ENCODE peak calls at places on chromosomes 7 and 10, in eight cellular contexts. L, B, O, Z, P, V, Q and J are unnamed samples. For H3K27me3, the result is how much of the 10 kb centered on the place peaks cover.

GRCh38 chr7:96833701-96834453 is 124.2 kb upstream of the SEM1 start:
- DNase-seq in L (peak), B (no peak), O (no peak), Z (no peak), P (no peak), V (no peak), Q (no peak), J (no peak)

GRCh38 chr7:79240413-79240812 is 213.1 kb downstream of the MAGI2 start:
- DNase-seq in L (no peak), B (no peak), O (no peak), Z (no peak), P (no peak), V (no peak), Q (no peak), J (no peak)

GRCh38 chr10:32985781-32986350 is 27.8 kb upstream of the ITGB1 start:
- DNase-seq in L (peak), B (no peak), O (no peak), Z (no peak), P (no peak), V (no peak), Q (no peak), J (no peak)

GRCh38 chr7:26140380-26140779 is 11.6 kb upstream of the NFE2L3 start:
- DNase-seq in L (no peak), B (no peak), O (no peak), Z (no peak), P (no peak), V (no peak), Q (no peak), J (no peak)

GRCh38 chr7:3446786-3447185 is 145.7 kb downstream of the SDK1 start:
- DNase-seq in L (no peak), B (no peak), O (no peak), Z (no peak), P (no peak), V (no peak), Q (no peak), J (no peak)

GRCh38 chr10:119001717-119002500 is 27.6 kb upstream of the NANOS1 start:
- DNase-seq in L (no peak), B (no peak), O (no peak), Z (no peak), P (no peak), V (no peak), Q (no peak), J (no peak)

GRCh38 chr10:115948415-115948814 is 324.6 kb downstream of the GFRA1 start:
- DNase-seq in L (no peak), B (no peak), O (no peak), Z (no peak), P (no peak), V (no peak), Q (no peak), J (no peak)

GRCh38 chr7:80412842-80413241 is 99.0 kb downstream of the GNAT3 start:
- DNase-seq in L (no peak), B (no peak), O (no peak), Z (no peak), P (no peak), V (no peak), Q (no peak), J (no peak)

GRCh38 chr7:67267914-67268313 is 271.3 kb downstream of the TYW1 start:
- DNase-seq in L (no peak), B (no peak), O (no peak), Z (peak), P (no peak), V (no peak), Q (no peak), J (no peak)

GRCh38 chr10:114232777-114233176 is 6.3 kb upstream of the VWA2 start:
- DNase-seq in L (no peak), B (no peak), O (no peak), Z (no peak), P (no peak), V (no peak), Q (no peak), J (no peak)

GRCh38 chr10:87956055-87956454 is 92.6 kb downstream of the PTEN start:
- DNase-seq in L (no peak), B (no peak), O (no peak), Z (no peak), P (no peak), V (no peak), Q (no peak), J (no peak)

GRCh38 chr7:108291791-108292440 is 161.8 kb upstream of the LAMB4 start:
- DNase-seq in L (no peak), B (no peak), O (no peak), Z (no peak), P (no peak), V (no peak), Q (peak), J (no peak)

GRCh38 chr10:118994321-118994720 is 35.2 kb upstream of the NANOS1 start:
- DNase-seq in L (no peak), B (no peak), O (no peak), Z (no peak), P (no peak), V (no peak), Q (no peak), J (no peak)

GRCh38 chr7:102432476-102433318 is 678 bp upstream of the ORAI2 start:
- DNase-seq in L (no peak), B (no peak), O (no peak), Z (peak), P (no peak), V (peak), Q (no peak), J (no peak)

GRCh38 chr10:129388435-129388834 is 78.6 kb upstream of the MGMT start:
- DNase-seq in L (no peak), B (no peak), O (no peak), Z (no peak), P (no peak), V (no peak), Q (no peak), J (no peak)

GRCh38 chr7:94276046-94276445 is 118.6 kb upstream of the COL1A2 start:
- DNase-seq in L (no peak), B (no peak), O (no peak), Z (no peak), P (no peak), V (no peak), Q (peak), J (no peak)

GRCh38 chr10:681670-682318 is 7.7 kb downstream of the DIP2C start:
- DNase-seq in L (peak), B (no peak), O (no peak), Z (no peak), P (no peak), V (no peak), Q (no peak), J (no peak)

GRCh38 chr7:136677456-136678365 is 190.7 kb upstream of the CHRM2 start:
- DNase-seq in L (no peak), B (no peak), O (no peak), Z (no peak), P (no peak), V (no peak), Q (peak), J (no peak)

GRCh38 chr7:69932034-69932628 is 333.9 kb downstream of the AUTS2 start:
- DNase-seq in L (no peak), B (no peak), O (no peak), Z (no peak), P (peak), V (no peak), Q (peak), J (peak)

GRCh38 chr7:2355079-2356008 is 717 bp downstream of the EIF3B start:
- DNase-seq in L (no peak), B (no peak), O (no peak), Z (no peak), P (no peak), V (peak), Q (no peak), J (peak)

GRCh38 chr7:151795168-151795754 is 81.7 kb downstream of the PRKAG2 start:
- DNase-seq in L (no peak), B (no peak), O (no peak), Z (no peak), P (no peak), V (no peak), Q (no peak), J (no peak)

GRCh38 chr10:4459531-4459930 is 366.5 kb upstream of the AKR1E2 start:
- DNase-seq in L (peak), B (no peak), O (no peak), Z (no peak), P (no peak), V (no peak), Q (no peak), J (peak)

GRCh38 chr10:97889461-97890265 is 40.0 kb downstream of the GOLGA7B start:
- DNase-seq in L (no peak), B (no peak), O (peak), Z (peak), P (no peak), V (no peak), Q (no peak), J (no peak)

GRCh38 chr7:81385370-81385769 is 384.5 kb downstream of the HGF start:
- DNase-seq in L (no peak), B (no peak), O (no peak), Z (no peak), P (no peak), V (no peak), Q (no peak), J (no peak)

GRCh38 chr7:22865607-22865970 is 42.9 kb upstream of the TOMM7 start:
- DNase-seq in L (no peak), B (no peak), O (no peak), Z (no peak), P (no peak), V (no peak), Q (no peak), J (no peak)

GRCh38 chr10:20492447-20492846 is 404.7 kb downstream of the NEBL start:
- DNase-seq in L (no peak), B (no peak), O (no peak), Z (no peak), P (no peak), V (no peak), Q (peak), J (peak)

GRCh38 chr7:17013204-17013603 is 131.4 kb upstream of the AGR3 start:
- DNase-seq in L (no peak), B (no peak), O (no peak), Z (no peak), P (no peak), V (no peak), Q (no peak), J (no peak)

GRCh38 chr7:28579571-28579970 is 167.3 kb downstream of the CREB5 start:
- DNase-seq in L (no peak), B (no peak), O (no peak), Z (no peak), P (no peak), V (no peak), Q (no peak), J (peak)

GRCh38 chr10:85859859-85860258 is 506.7 kb downstream of the GRID1 start:
- DNase-seq in L (no peak), B (no peak), O (no peak), Z (no peak), P (no peak), V (no peak), Q (no peak), J (no peak)

GRCh38 chr7:2873686-2874551 is 29.8 kb upstream of the GNA12 start:
- DNase-seq in L (no peak), B (no peak), O (peak), Z (peak), P (peak), V (no peak), Q (peak), J (peak)

GRCh38 chr7:27419581-27420177 is 177.1 kb downstream of the EVX1 start:
- DNase-seq in L (no peak), B (no peak), O (no peak), Z (no peak), P (no peak), V (no peak), Q (no peak), J (no peak)

GRCh38 chr7:17549406-17549805 is 251.0 kb downstream of the AHR start:
- DNase-seq in L (no peak), B (no peak), O (no peak), Z (no peak), P (no peak), V (no peak), Q (no peak), J (no peak)

GRCh38 chr7:30594055-30594539 is 581 bp upstream of the GARS1 start:
- DNase-seq in L (peak), B (no peak), O (no peak), Z (peak), P (no peak), V (peak), Q (peak), J (peak)

GRCh38 chr7:135353832-135354231 is 120.2 kb downstream of the STRA8 start:
- DNase-seq in L (no peak), B (no peak), O (no peak), Z (no peak), P (no peak), V (no peak), Q (no peak), J (no peak)

GRCh38 chr10:17181751-17182150 is 19.7 kb downstream of the TRDMT1 start:
- DNase-seq in L (no peak), B (no peak), O (no peak), Z (no peak), P (no peak), V (no peak), Q (peak), J (no peak)

GRCh38 chr10:125089486-125089885 is 70.9 kb downstream of the CTBP2 start:
- DNase-seq in L (no peak), B (no peak), O (no peak), Z (no peak), P (no peak), V (no peak), Q (no peak), J (no peak)

GRCh38 chr7:133051066-133051465 is 30.8 kb downstream of the CHCHD3 start:
- DNase-seq in L (no peak), B (no peak), O (no peak), Z (no peak), P (no peak), V (no peak), Q (peak), J (no peak)
- TF ChIP-seq CTCF in L (no peak), B (no peak), O (peak), Z (peak), P (peak), V (no peak), Q (peak), J (peak)

DNA sequence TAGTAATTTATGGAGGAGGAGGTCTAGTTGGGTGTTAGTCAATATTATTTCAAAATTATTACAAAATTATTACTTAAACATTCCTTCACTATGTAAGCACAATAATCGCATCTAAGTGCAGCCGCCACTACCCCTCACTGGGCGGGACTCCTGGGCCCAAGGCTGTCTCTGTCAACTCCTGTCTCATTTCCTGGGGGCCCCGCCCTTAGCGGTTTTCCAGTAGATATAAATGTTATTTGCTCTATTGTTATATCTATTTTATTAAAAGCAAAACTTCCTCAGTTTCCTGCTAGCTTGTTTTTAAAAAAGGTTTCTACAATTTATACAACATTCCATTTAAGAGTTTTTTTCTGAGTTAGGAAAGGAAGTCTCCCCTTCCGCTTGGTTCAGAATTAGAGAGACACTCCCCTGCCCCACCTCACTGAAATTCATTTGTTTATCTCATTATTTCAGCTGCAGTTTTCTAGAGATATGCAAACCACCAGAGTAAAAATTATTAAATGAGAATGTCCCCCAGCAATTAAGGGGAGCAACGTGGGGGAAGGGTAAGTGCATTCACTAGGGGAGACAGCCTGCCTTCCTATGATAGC is 82.7 kb downstream of the RAMP3 start:
- DNase-seq in L (no peak), B (no peak), O (no peak), Z (no peak), P (no peak), V (no peak), Q (no peak), J (no peak)
- H3K27me3 ChIP-seq in L (under half), B (under half), O (under half), Z (under half), P (under half), V (under half), Q (under half), J (under half)

DNA sequence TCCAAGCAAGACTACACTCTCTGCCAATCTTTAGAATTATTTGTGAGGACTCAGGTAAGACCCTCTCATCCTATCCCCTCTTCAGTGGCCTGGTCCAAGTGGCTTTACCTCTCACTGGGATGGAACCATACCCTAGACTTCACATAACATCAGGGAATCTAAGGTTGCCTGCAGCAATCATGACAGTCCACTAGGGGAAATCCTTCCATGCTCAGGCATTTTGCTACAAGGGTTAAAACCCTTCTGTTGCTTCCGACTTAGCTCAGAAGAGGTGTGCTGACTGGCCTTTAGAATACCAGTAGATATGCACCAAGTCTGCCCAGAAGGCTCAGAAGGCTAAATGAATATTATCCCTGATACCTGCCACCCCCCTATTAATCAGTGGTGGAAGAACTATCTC is 24.9 kb upstream of the NPS start:
- DNase-seq in L (no peak), B (no peak), O (peak), Z (no peak), P (no peak), V (no peak), Q (no peak), J (peak)
- TF ChIP-seq CTCF in L (no peak), B (no peak), O (peak), Z (peak), P (peak), V (peak), Q (no peak), J (no peak)

DNA sequence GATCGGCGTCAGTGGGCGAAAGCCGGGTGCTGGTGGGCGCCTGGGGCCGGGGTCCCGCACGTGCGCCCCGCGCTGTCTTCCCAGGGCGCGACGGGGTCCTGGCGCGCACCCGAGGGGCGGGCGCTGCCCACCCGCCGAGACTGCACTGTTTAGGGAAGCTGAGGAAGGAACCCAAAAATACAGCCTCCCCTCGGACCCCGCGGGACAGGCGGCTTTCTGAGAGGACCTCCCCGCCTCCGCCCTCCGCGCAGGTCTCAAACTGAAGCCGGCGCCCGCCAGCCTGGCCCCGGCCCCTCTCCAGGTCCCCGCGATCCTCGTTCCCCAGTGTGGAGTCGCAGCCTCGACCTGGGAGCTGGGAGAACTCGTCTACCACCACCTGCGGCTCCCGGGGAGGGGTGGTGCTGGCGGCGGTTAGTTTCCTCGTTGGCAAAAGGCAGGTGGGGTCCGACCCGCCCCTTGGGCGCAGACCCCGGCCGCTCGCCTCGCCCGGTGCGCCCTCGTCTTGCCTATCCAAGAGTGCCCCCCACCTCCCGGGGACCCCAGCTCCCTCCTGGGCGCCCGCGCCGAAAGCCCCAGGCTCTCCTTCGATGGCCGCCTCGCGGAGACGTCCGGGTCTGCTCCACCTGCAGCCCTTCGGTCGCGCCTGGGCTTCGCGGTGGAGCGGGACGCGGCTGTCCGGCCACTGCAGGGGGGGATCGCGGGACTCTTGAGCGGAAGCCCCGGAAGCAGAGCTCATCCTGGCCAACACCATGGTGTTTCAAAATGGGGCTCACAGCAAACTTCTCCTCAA is 1.1 kb downstream of the EGFR start:
- DNase-seq in L (no peak), B (no peak), O (no peak), Z (peak), P (no peak), V (peak), Q (peak), J (peak)
- H3K27me3 ChIP-seq in L (under half), B (under half), O (under half), Z (under half), P (under half), V (under half), Q (under half), J (under half)